ENCODE peak calls at places on chromosomes 7 and 10, in nine cellular contexts. U is heart right ventricle, Q is body of pancreas, Z is RWPE1, B is DND-41, F is AG04450, P is colonic mucosa, W is neural crest cell, L is GM23338. I is an unnamed sample.

GRCh38 chr7:80699030-80699638 is 60.7 kb downstream of the CD36 start:
- DNase-seq in P (no peak), Q (no peak), F (no peak), B (no peak), Z (peak), U (no peak), W (no peak), L (peak), I (peak)

GRCh38 chr7:30206466-30206865 is 71.7 kb downstream of the MTURN start:
- DNase-seq in Q (no peak), U (no peak), L (peak), W (no peak), B (no peak), F (no peak), Z (peak), P (no peak), I (no peak)

GRCh38 chr10:86706401-86706841 is 38.1 kb downstream of the LDB3 start:
- DNase-seq in L (no peak), B (no peak), P (no peak), U (no peak), W (no peak), Z (no peak), Q (peak), F (no peak), I (no peak)

GRCh38 chr7:22858640-22859561 is 36.3 kb upstream of the TOMM7 start:
- DNase-seq in F (peak), Q (no peak), L (no peak), B (no peak), P (no peak), W (no peak), Z (peak), U (no peak), I (no peak)

GRCh38 chr10:95860486-95861040 is 47.2 kb upstream of the CC2D2B start:
- DNase-seq in B (no peak), U (no peak), L (no peak), F (no peak), Z (no peak), Q (no peak), P (no peak), W (no peak), I (no peak)

GRCh38 chr7:142808461-142808801 is 37.7 kb downstream of the PRSS2 start:
- DNase-seq in Q (no peak), L (no peak), W (no peak), U (no peak), P (no peak), Z (no peak), B (no peak), F (no peak), I (no peak)

GRCh38 chr7:104963991-104964385 is 50.0 kb upstream of the KMT2E start:
- DNase-seq in P (no peak), W (no peak), Z (no peak), L (no peak), Q (peak), B (peak), U (no peak), F (peak), I (no peak)

GRCh38 chr7:107692501-107692900 is 31.9 kb downstream of the SLC26A4 start:
- DNase-seq in W (no peak), F (no peak), B (no peak), P (no peak), L (no peak), U (no peak), Q (no peak), Z (no peak), I (no peak)

GRCh38 chr10:92595505-92595904 is 2.6 kb downstream of the KIF11 start:
- DNase-seq in B (no peak), P (no peak), F (no peak), Z (no peak), L (no peak), W (no peak), Q (no peak), U (no peak), I (no peak)

GRCh38 chr10:105950410-105950809 is 1214.1 kb downstream of the SORCS1 start:
- DNase-seq in P (peak), B (peak), U (peak), Q (peak), Z (peak), F (no peak), W (peak), L (peak), I (peak)

GRCh38 chr7:44796034-44796503 is 412 bp upstream of the PPIA start:
- DNase-seq in B (no peak), W (no peak), Q (no peak), F (no peak), Z (peak), U (no peak), L (peak), P (no peak), I (no peak)

GRCh38 chr10:3786295-3786981 is 1.4 kb upstream of the KLF6 start:
- DNase-seq in U (peak), W (peak), F (no peak), L (peak), P (peak), B (peak), Z (no peak), Q (peak), I (no peak)